ENCODE peak calls at places on chromosomes 4 and X, in four cellular contexts. N, O, P and F are unnamed samples.

GRCh38 chrX:133461226-133461625 is 45.9 kb upstream of the GPC4 start:
- DNase-seq in O (peak; percentile 13), P (no peak), N (no peak), F (no peak)

GRCh38 chrX:9518896-9519295 is 54.0 kb downstream of the TBL1X start:
- DNase-seq in P (no peak), N (no peak), O (no peak), F (no peak)

GRCh38 chr4:79852305-79852730 is 220.7 kb downstream of the ANTXR2 start:
- DNase-seq in N (peak; percentile 69), O (peak; percentile 84), P (peak; percentile 6), F (no peak)

GRCh38 chr4:169089004-169089403 is 78.9 kb upstream of the CBR4 start:
- DNase-seq in N (peak; percentile 60), O (no peak), P (no peak), F (no peak)

GRCh38 chrX:15838017-15838416 is 16.6 kb downstream of the AP1S2 start:
- DNase-seq in N (peak; percentile 74), O (no peak), P (no peak), F (no peak)

GRCh38 chr4:118282692-118283091 is 70.1 kb downstream of the PRSS12 start:
- DNase-seq in N (peak; percentile 54), O (peak; percentile 40), P (no peak), F (peak; percentile 92)

GRCh38 chr4:24862073-24862751 is 50.6 kb downstream of the CCDC149 start:
- DNase-seq in N (no peak), O (no peak), P (no peak), F (no peak)

GRCh38 chr4:161496-162284 is 37.4 kb downstream of the ZNF718 start:
- DNase-seq in P (no peak), O (no peak), N (no peak), F (peak; percentile 7)

GRCh38 chrX:2841511-2841910 is 12.8 kb downstream of the GYG2 start:
- DNase-seq in O (no peak), N (peak; percentile 19), P (no peak), F (no peak)

GRCh38 chr4:119315036-119315435 is 6.9 kb downstream of the FABP2 start:
- DNase-seq in N (no peak), P (no peak), O (peak; percentile 45), F (no peak)

GRCh38 chr4:183229397-183229796 is 90.7 kb downstream of the CLDN22 start:
- DNase-seq in N (no peak), O (no peak), P (no peak), F (peak; percentile 42)

GRCh38 chr4:41857225-41857624 is 78.0 kb upstream of the TMEM33 start:
- DNase-seq in P (no peak), O (no peak), N (no peak), F (no peak)

GRCh38 chrX:14864626-14865025 is 8.2 kb downstream of the FANCB start:
- DNase-seq in N (no peak), O (peak; percentile 38), P (no peak), F (peak; percentile 46)

GRCh38 chrX:54042609-54043010 is 1.7 kb downstream of the PHF8 start:
- DNase-seq in P (peak; percentile 77), O (peak; percentile 79), N (peak; percentile 79), F (peak; percentile 15)

GRCh38 chr4:182897601-182898478 is 19.3 kb downstream of the DCTD start:
- DNase-seq in P (peak; percentile 58), O (no peak), N (no peak), F (no peak)

GRCh38 chrX:102651242-102651967 is at the start of gene GPRASP1:
- DNase-seq in P (peak; percentile 56), N (peak; percentile 83), O (peak; percentile 46), F (no peak)

GRCh38 chr4:3408793-3409330 is 32.9 kb upstream of the HGFAC start:
- DNase-seq in P (no peak), N (peak; percentile 77), O (no peak), F (no peak)

GRCh38 chr4:37936889-37937498 is 23.2 kb upstream of the PTTG2 start:
- DNase-seq in O (no peak), P (no peak), N (peak; percentile 57), F (no peak)

GRCh38 chr4:9894604-9895361 is 113.3 kb downstream of the DRD5 start:
- DNase-seq in P (no peak), N (no peak), O (no peak), F (no peak)

GRCh38 chrX:9482408-9482807 is 17.6 kb downstream of the TBL1X start:
- DNase-seq in O (no peak), P (no peak), N (no peak), F (peak; percentile 80)

GRCh38 chr4:54085284-54085683 is 14.7 kb upstream of the GSX2 start:
- DNase-seq in O (peak; percentile 80), N (no peak), P (no peak), F (peak; percentile 97)

GRCh38 chrX:107715331-107716044 is 60.1 kb downstream of the TSC22D3 start:
- DNase-seq in N (peak; percentile 60), P (no peak), O (peak; percentile 31), F (peak; percentile 72)

GRCh38 chr4:100082852-100083251 is 107.4 kb downstream of the DDIT4L start:
- DNase-seq in O (no peak), P (no peak), N (no peak), F (no peak)

GRCh38 chrX:17440258-17440657 is 65.3 kb downstream of the NHS start:
- DNase-seq in O (no peak), P (no peak), N (no peak), F (no peak)

GRCh38 chrX:103248553-103248952 is 6.4 kb downstream of the TCEAL8 start:
- DNase-seq in N (no peak), O (peak; percentile 61), P (no peak), F (peak; percentile 35)

GRCh38 chr4:3607690-3608514 is 75.7 kb upstream of the LRPAP1 start:
- DNase-seq in P (no peak), O (no peak), N (peak; percentile 36), F (no peak)

GRCh38 chr4:124276461-124276860 is 436.1 kb downstream of the ANKRD50 start:
- DNase-seq in N (no peak), P (no peak), O (peak; percentile 54), F (no peak)

GRCh38 chrX:49230500-49231232 is 2.5 kb downstream of the CACNA1F start:
- DNase-seq in N (peak; percentile 91), O (no peak), P (peak; percentile 55), F (peak; percentile 49)

GRCh38 chr4:173528378-173529321 is 1.4 kb downstream of the HAND2 start:
- DNase-seq in N (peak; percentile 81), O (peak; percentile 63), P (no peak), F (no peak)

GRCh38 chrX:16851421-16851820 is 18.7 kb downstream of the RBBP7 start:
- DNase-seq in N (no peak), P (no peak), O (peak; percentile 44), F (no peak)

GRCh38 chr4:182062458-182062857 is 180.7 kb upstream of the TENM3 start:
- DNase-seq in P (no peak), N (no peak), O (peak; percentile 1), F (no peak)

GRCh38 chrX:24125028-24125612 is 24.4 kb upstream of the ZFX start:
- DNase-seq in P (peak; percentile 63), O (no peak), N (no peak), F (no peak)

GRCh38 chr4:23945521-23946017 is 55.7 kb upstream of the PPARGC1A start:
- DNase-seq in N (no peak), P (peak; percentile 63), O (peak; percentile 25), F (peak; percentile 90)

GRCh38 chr4:8180310-8181093 is 18.6 kb upstream of the SH3TC1 start:
- DNase-seq in O (no peak), N (no peak), P (no peak), F (no peak)

GRCh38 chrX:115560211-115560977 is 580 bp upstream of the PLS3 start:
- DNase-seq in O (no peak), P (peak; percentile 79), N (no peak), F (peak; percentile 85)

DNA sequence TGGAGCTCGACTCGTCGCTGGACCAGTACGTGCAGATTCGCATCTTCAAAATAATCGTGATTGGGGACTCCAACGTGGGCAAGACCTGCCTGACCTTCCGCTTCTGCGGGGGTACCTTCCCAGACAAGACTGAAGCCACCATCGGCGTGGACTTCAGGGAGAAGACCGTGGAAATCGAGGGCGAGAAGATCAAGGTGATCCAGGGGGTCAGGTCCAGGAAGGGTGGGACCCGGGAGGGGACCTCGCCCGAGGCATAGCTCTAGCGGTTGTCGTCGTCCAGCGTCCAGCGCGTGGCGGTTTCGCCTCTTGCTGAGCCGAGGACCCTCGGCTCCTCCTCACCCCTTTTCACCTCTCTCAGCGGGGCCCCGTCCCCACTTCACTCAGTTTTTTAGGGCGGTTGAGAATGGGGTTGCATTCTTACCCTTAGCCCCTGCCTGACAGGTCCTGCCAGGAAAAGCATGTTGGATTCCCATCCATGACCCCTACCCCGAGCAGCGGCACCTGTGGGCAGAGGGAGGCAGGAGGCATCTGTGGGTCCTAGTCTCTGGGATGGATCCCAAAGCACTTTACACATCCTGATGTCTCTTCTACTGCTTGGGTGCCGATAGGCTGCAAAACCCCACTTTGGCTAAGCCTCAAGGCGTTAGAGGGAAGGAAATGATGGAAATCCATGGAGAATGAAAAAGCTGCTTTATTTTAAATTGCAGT is 519 bp downstream of the RAB33A start:
- DNase-seq in P (no peak), N (peak; percentile 57), O (no peak), F (no peak)
- H3K27me3 ChIP-seq in P (peaks cover 8% of the 10 kb centered on the region), N (peaks cover 36% of the 10 kb centered on the region), O (peaks cover 4% of the 10 kb centered on the region), F (peaks cover 5% of the 10 kb centered on the region)

GRCh38 chr4:33395731-33396485 is 2675.7 kb downstream of the PCDH7 start:
- DNase-seq in N (no peak), P (no peak), O (no peak), F (no peak)
- H3K36me3 ChIP-seq in N (no peaks in the 10 kb centered on the region), P (no peaks in the 10 kb centered on the region), O (no peaks in the 10 kb centered on the region), F (no peaks in the 10 kb centered on the region)

GRCh38 chr4:132114885-132115284 is 1034.2 kb upstream of the PCDH10 start:
- DNase-seq in O (peak; percentile 7), N (no peak), P (no peak), F (no peak)
- H3K27me3 ChIP-seq in O (no peaks in the 10 kb centered on the region), N (no peaks in the 10 kb centered on the region), P (no peaks in the 10 kb centered on the region), F (no peaks in the 10 kb centered on the region)

GRCh38 chr4:75505630-75506029 is 8.6 kb downstream of the RCHY1 start:
- DNase-seq in O (no peak), N (no peak), P (no peak), F (no peak)
- H3K36me3 ChIP-seq in O (peaks cover 43% of the 10 kb centered on the region), N (peaks cover 66% of the 10 kb centered on the region), P (no peaks in the 10 kb centered on the region), F (peaks cover 4% of the 10 kb centered on the region)

GRCh38 chr4:110610620-110610939 is 12.3 kb downstream of the PITX2 start:
- DNase-seq in P (no peak), N (peak; percentile 60), O (no peak), F (no peak)
- H3K27me3 ChIP-seq in P (peaks cover 2% of the 10 kb centered on the region), N (no peaks in the 10 kb centered on the region), O (peaks cover 31% of the 10 kb centered on the region), F (peaks cover 44% of the 10 kb centered on the region)

GRCh38 chr4:139514382-139515059 is 41.5 kb downstream of the SETD7 start:
- DNase-seq in P (no peak), O (no peak), N (no peak), F (no peak)
- H3K36me3 ChIP-seq in P (no peaks in the 10 kb centered on the region), O (peaks cover 78% of the 10 kb centered on the region), N (peaks cover 72% of the 10 kb centered on the region), F (peaks cover 19% of the 10 kb centered on the region)